ENCODE peak calls at places on chromosomes 5 and 9, in eight cellular contexts. One of them, this sample, is unnamed.

GRCh38 chr5:171989276-171989675 is 17.2 kb downstream of the FBXW11 start:
- DNase-seq in SK-N-SH: no peak
- DNase-seq in CD4-positive, alpha-beta T cell: no peak
- DNase-seq in GM20000: no peak
- DNase-seq in astrocyte: peak
- DNase-seq in MCF 10A: peak
- DNase-seq in CD8-positive, alpha-beta T cell: no peak
- DNase-seq in mammary epithelial cell: peak
- DNase-seq in this sample: peak

GRCh38 chr5:35416217-35416988 is 186.1 kb upstream of the PRLR start:
- DNase-seq in SK-N-SH: no peak
- DNase-seq in CD4-positive, alpha-beta T cell: no peak
- DNase-seq in GM20000: no peak
- DNase-seq in astrocyte: no peak
- DNase-seq in MCF 10A: no peak
- DNase-seq in CD8-positive, alpha-beta T cell: no peak
- DNase-seq in mammary epithelial cell: no peak
- DNase-seq in this sample: no peak

GRCh38 chr9:96609732-96610131 is 9.9 kb downstream of the CDC14B start:
- DNase-seq in SK-N-SH: no peak
- DNase-seq in CD4-positive, alpha-beta T cell: no peak
- DNase-seq in GM20000: no peak
- DNase-seq in astrocyte: no peak
- DNase-seq in MCF 10A: no peak
- DNase-seq in CD8-positive, alpha-beta T cell: no peak
- DNase-seq in mammary epithelial cell: no peak
- DNase-seq in this sample: no peak

GRCh38 chr5:107376546-107377276 is 294.0 kb downstream of the EFNA5 start:
- DNase-seq in SK-N-SH: no peak
- DNase-seq in CD4-positive, alpha-beta T cell: no peak
- DNase-seq in GM20000: no peak
- DNase-seq in astrocyte: peak
- DNase-seq in MCF 10A: peak
- DNase-seq in CD8-positive, alpha-beta T cell: no peak
- DNase-seq in mammary epithelial cell: peak
- DNase-seq in this sample: peak

GRCh38 chr9:15229475-15229874 is 77.5 kb downstream of the TTC39B start:
- DNase-seq in SK-N-SH: no peak
- DNase-seq in CD4-positive, alpha-beta T cell: no peak
- DNase-seq in GM20000: no peak
- DNase-seq in astrocyte: no peak
- DNase-seq in MCF 10A: no peak
- DNase-seq in CD8-positive, alpha-beta T cell: no peak
- DNase-seq in mammary epithelial cell: no peak
- DNase-seq in this sample: no peak

GRCh38 chr5:6557807-6558575 is 74.9 kb downstream of the NSUN2 start:
- DNase-seq in SK-N-SH: no peak
- DNase-seq in CD4-positive, alpha-beta T cell: no peak
- DNase-seq in GM20000: no peak
- DNase-seq in astrocyte: no peak
- DNase-seq in MCF 10A: no peak
- DNase-seq in CD8-positive, alpha-beta T cell: no peak
- DNase-seq in mammary epithelial cell: no peak
- DNase-seq in this sample: no peak

GRCh38 chr5:61653802-61654580 is 321.9 kb downstream of the ZSWIM6 start:
- DNase-seq in SK-N-SH: no peak
- DNase-seq in CD4-positive, alpha-beta T cell: no peak
- DNase-seq in GM20000: no peak
- DNase-seq in astrocyte: no peak
- DNase-seq in MCF 10A: no peak
- DNase-seq in CD8-positive, alpha-beta T cell: no peak
- DNase-seq in mammary epithelial cell: no peak
- DNase-seq in this sample: peak

GRCh38 chr5:1273745-1274144 is 21.1 kb downstream of the TERT start:
- DNase-seq in SK-N-SH: no peak
- DNase-seq in CD4-positive, alpha-beta T cell: no peak
- DNase-seq in GM20000: no peak
- DNase-seq in astrocyte: no peak
- DNase-seq in MCF 10A: no peak
- DNase-seq in CD8-positive, alpha-beta T cell: no peak
- DNase-seq in mammary epithelial cell: no peak
- DNase-seq in this sample: no peak

GRCh38 chr5:154331267-154331666 is 114.5 kb upstream of the SAP30L start:
- DNase-seq in SK-N-SH: no peak
- DNase-seq in CD4-positive, alpha-beta T cell: no peak
- DNase-seq in GM20000: no peak
- DNase-seq in astrocyte: no peak
- DNase-seq in MCF 10A: no peak
- DNase-seq in CD8-positive, alpha-beta T cell: no peak
- DNase-seq in mammary epithelial cell: no peak
- DNase-seq in this sample: no peak

GRCh38 chr5:118405650-118406061 is 582.7 kb downstream of the DTWD2 start:
- DNase-seq in SK-N-SH: no peak
- DNase-seq in CD4-positive, alpha-beta T cell: no peak
- DNase-seq in GM20000: no peak
- DNase-seq in astrocyte: no peak
- DNase-seq in MCF 10A: peak
- DNase-seq in CD8-positive, alpha-beta T cell: no peak
- DNase-seq in mammary epithelial cell: no peak
- DNase-seq in this sample: no peak

GRCh38 chr5:4082966-4083564 is 487.4 kb downstream of the IRX1 start:
- DNase-seq in SK-N-SH: no peak
- DNase-seq in CD4-positive, alpha-beta T cell: no peak
- DNase-seq in GM20000: no peak
- DNase-seq in astrocyte: peak
- DNase-seq in MCF 10A: peak
- DNase-seq in CD8-positive, alpha-beta T cell: no peak
- DNase-seq in mammary epithelial cell: peak
- DNase-seq in this sample: peak

GRCh38 chr5:179618923-179619554 is 4.4 kb downstream of the HNRNPH1 start:
- DNase-seq in SK-N-SH: no peak
- DNase-seq in CD4-positive, alpha-beta T cell: no peak
- DNase-seq in GM20000: no peak
- DNase-seq in astrocyte: no peak
- DNase-seq in MCF 10A: no peak
- DNase-seq in CD8-positive, alpha-beta T cell: no peak
- DNase-seq in mammary epithelial cell: no peak
- DNase-seq in this sample: no peak

GRCh38 chr9:80175286-80175906 is 603.6 kb downstream of the TLE4 start:
- DNase-seq in SK-N-SH: peak
- DNase-seq in CD4-positive, alpha-beta T cell: no peak
- DNase-seq in GM20000: peak
- DNase-seq in astrocyte: peak
- DNase-seq in MCF 10A: peak
- DNase-seq in CD8-positive, alpha-beta T cell: no peak
- DNase-seq in mammary epithelial cell: peak
- DNase-seq in this sample: peak
- TF ChIP-seq CTCF in SK-N-SH: peak
- TF ChIP-seq CTCF in CD4-positive, alpha-beta T cell: peak
- TF ChIP-seq CTCF in GM20000: peak
- TF ChIP-seq CTCF in astrocyte: peak
- TF ChIP-seq CTCF in MCF 10A: peak
- TF ChIP-seq CTCF in CD8-positive, alpha-beta T cell: peak
- TF ChIP-seq CTCF in mammary epithelial cell: peak
- TF ChIP-seq CTCF in this sample: peak

GRCh38 chr9:132698989-132699388 is 28.7 kb downstream of the GTF3C4 start:
- DNase-seq in SK-N-SH: no peak
- DNase-seq in CD4-positive, alpha-beta T cell: no peak
- DNase-seq in GM20000: no peak
- DNase-seq in astrocyte: no peak
- DNase-seq in MCF 10A: no peak
- DNase-seq in CD8-positive, alpha-beta T cell: no peak
- DNase-seq in mammary epithelial cell: no peak
- DNase-seq in this sample: no peak

GRCh38 chr9:132697230-132697629 is 27.0 kb downstream of the GTF3C4 start:
- DNase-seq in SK-N-SH: no peak
- DNase-seq in CD4-positive, alpha-beta T cell: no peak
- DNase-seq in GM20000: no peak
- DNase-seq in astrocyte: no peak
- DNase-seq in MCF 10A: no peak
- DNase-seq in CD8-positive, alpha-beta T cell: no peak
- DNase-seq in mammary epithelial cell: no peak
- DNase-seq in this sample: no peak

GRCh38 chr9:132699926-132700325 is 29.7 kb downstream of the GTF3C4 start:
- DNase-seq in SK-N-SH: no peak
- DNase-seq in CD4-positive, alpha-beta T cell: no peak
- DNase-seq in GM20000: no peak
- DNase-seq in astrocyte: no peak
- DNase-seq in MCF 10A: no peak
- DNase-seq in CD8-positive, alpha-beta T cell: no peak
- DNase-seq in mammary epithelial cell: no peak
- DNase-seq in this sample: no peak

DNA sequence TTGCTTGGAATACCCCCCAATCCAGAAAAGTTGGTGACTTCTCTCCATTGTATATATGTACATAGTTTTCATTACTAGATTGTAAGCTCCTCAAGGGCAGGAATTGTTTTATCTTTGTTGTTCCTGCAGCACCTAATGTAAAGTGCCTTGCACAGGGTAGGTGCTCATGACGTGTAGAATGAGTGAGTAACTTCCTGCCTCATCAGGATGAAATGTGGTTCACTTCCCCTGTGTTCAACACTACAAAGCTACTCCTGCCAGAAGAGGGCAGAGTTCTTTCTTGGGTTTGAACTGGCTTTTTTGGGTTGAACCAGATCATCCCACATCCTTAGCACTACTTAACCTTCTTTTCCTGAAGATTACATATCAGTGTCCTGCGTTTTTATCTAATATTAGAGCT is 23.9 kb downstream of the GTF3C4 start:
- DNase-seq in SK-N-SH: no peak
- DNase-seq in CD4-positive, alpha-beta T cell: no peak
- DNase-seq in GM20000: no peak
- DNase-seq in astrocyte: no peak
- DNase-seq in MCF 10A: no peak
- DNase-seq in CD8-positive, alpha-beta T cell: no peak
- DNase-seq in mammary epithelial cell: peak
- DNase-seq in this sample: peak
- TF ChIP-seq CTCF in SK-N-SH: peak
- TF ChIP-seq CTCF in CD4-positive, alpha-beta T cell: peak
- TF ChIP-seq CTCF in GM20000: no peak
- TF ChIP-seq CTCF in astrocyte: no peak
- TF ChIP-seq CTCF in MCF 10A: no peak
- TF ChIP-seq CTCF in CD8-positive, alpha-beta T cell: no peak
- TF ChIP-seq CTCF in mammary epithelial cell: peak
- TF ChIP-seq CTCF in this sample: peak

DNA sequence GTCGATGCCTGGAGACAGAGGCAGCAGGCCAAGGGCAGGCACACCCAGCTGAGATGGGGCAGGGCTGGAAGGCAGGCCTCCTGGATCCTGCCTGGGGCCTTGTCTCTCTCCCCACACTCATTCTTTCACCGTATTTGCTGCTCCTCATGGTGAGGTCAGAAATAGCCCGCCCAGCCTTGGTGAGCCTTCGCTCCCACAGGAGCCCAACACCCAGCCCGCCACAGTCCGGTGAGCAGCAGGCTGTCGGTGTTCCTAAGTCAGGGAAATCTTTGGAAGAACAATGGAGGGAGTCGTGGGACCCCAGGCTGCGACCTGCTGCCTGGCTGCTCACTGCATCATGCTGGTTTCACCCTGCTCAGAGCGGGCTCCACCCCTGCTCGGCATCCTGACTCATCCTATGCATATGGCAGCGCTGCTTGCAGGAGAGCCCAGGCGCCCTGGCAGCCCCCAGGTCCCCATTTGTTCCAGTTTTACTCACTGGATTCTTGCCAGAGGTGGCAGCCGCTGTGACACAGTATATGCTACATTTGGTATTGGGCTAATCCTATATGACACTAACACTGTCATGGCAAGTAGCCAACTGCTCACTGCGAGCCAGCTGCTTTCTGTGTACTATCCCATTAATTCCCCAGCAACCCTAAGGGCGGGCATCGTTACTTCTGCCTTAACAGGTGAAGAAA is 53.2 kb upstream of the NCS1 start:
- DNase-seq in SK-N-SH: peak
- DNase-seq in CD4-positive, alpha-beta T cell: no peak
- DNase-seq in GM20000: no peak
- DNase-seq in astrocyte: peak
- DNase-seq in MCF 10A: no peak
- DNase-seq in CD8-positive, alpha-beta T cell: no peak
- DNase-seq in mammary epithelial cell: no peak
- DNase-seq in this sample: peak
- TF ChIP-seq CTCF in SK-N-SH: no peak
- TF ChIP-seq CTCF in CD4-positive, alpha-beta T cell: no peak
- TF ChIP-seq CTCF in GM20000: no peak
- TF ChIP-seq CTCF in astrocyte: no peak
- TF ChIP-seq CTCF in MCF 10A: no peak
- TF ChIP-seq CTCF in CD8-positive, alpha-beta T cell: no peak
- TF ChIP-seq CTCF in mammary epithelial cell: no peak
- TF ChIP-seq CTCF in this sample: no peak

GRCh38 chr5:52007230-52007858 is 624.1 kb downstream of the ISL1 start:
- DNase-seq in SK-N-SH: peak
- DNase-seq in CD4-positive, alpha-beta T cell: no peak
- DNase-seq in GM20000: peak
- DNase-seq in astrocyte: peak
- DNase-seq in MCF 10A: peak
- DNase-seq in CD8-positive, alpha-beta T cell: no peak
- DNase-seq in mammary epithelial cell: peak
- DNase-seq in this sample: peak
- TF ChIP-seq CTCF in SK-N-SH: peak
- TF ChIP-seq CTCF in CD4-positive, alpha-beta T cell: no peak
- TF ChIP-seq CTCF in GM20000: peak
- TF ChIP-seq CTCF in astrocyte: peak
- TF ChIP-seq CTCF in MCF 10A: peak
- TF ChIP-seq CTCF in CD8-positive, alpha-beta T cell: no peak
- TF ChIP-seq CTCF in mammary epithelial cell: peak
- TF ChIP-seq CTCF in this sample: peak

GRCh38 chr5:138960145-138960692 is 85.1 kb upstream of the LRRTM2 start:
- DNase-seq in SK-N-SH: no peak
- DNase-seq in CD4-positive, alpha-beta T cell: no peak
- DNase-seq in GM20000: no peak
- DNase-seq in astrocyte: no peak
- DNase-seq in MCF 10A: no peak
- DNase-seq in CD8-positive, alpha-beta T cell: no peak
- DNase-seq in mammary epithelial cell: no peak
- DNase-seq in this sample: no peak

GRCh38 chr5:138961221-138961620 is 86.1 kb upstream of the LRRTM2 start:
- DNase-seq in SK-N-SH: no peak
- DNase-seq in CD4-positive, alpha-beta T cell: no peak
- DNase-seq in GM20000: no peak
- DNase-seq in astrocyte: no peak
- DNase-seq in MCF 10A: no peak
- DNase-seq in CD8-positive, alpha-beta T cell: no peak
- DNase-seq in mammary epithelial cell: no peak
- DNase-seq in this sample: no peak

GRCh38 chr5:138962619-138963370 is 87.7 kb upstream of the LRRTM2 start:
- DNase-seq in SK-N-SH: no peak
- DNase-seq in CD4-positive, alpha-beta T cell: no peak
- DNase-seq in GM20000: no peak
- DNase-seq in astrocyte: no peak
- DNase-seq in MCF 10A: no peak
- DNase-seq in CD8-positive, alpha-beta T cell: no peak
- DNase-seq in mammary epithelial cell: no peak
- DNase-seq in this sample: no peak

GRCh38 chr5:138963763-138964371 is 88.7 kb upstream of the LRRTM2 start:
- DNase-seq in SK-N-SH: no peak
- DNase-seq in CD4-positive, alpha-beta T cell: no peak
- DNase-seq in GM20000: no peak
- DNase-seq in astrocyte: no peak
- DNase-seq in MCF 10A: peak
- DNase-seq in CD8-positive, alpha-beta T cell: no peak
- DNase-seq in mammary epithelial cell: no peak
- DNase-seq in this sample: no peak

GRCh38 chr5:138961711-138962110 is 86.6 kb upstream of the LRRTM2 start:
- DNase-seq in SK-N-SH: no peak
- DNase-seq in CD4-positive, alpha-beta T cell: no peak
- DNase-seq in GM20000: no peak
- DNase-seq in astrocyte: no peak
- DNase-seq in MCF 10A: no peak
- DNase-seq in CD8-positive, alpha-beta T cell: no peak
- DNase-seq in mammary epithelial cell: no peak
- DNase-seq in this sample: no peak
- TF ChIP-seq CTCF in SK-N-SH: no peak
- TF ChIP-seq CTCF in CD4-positive, alpha-beta T cell: no peak
- TF ChIP-seq CTCF in GM20000: no peak
- TF ChIP-seq CTCF in astrocyte: no peak
- TF ChIP-seq CTCF in MCF 10A: no peak
- TF ChIP-seq CTCF in CD8-positive, alpha-beta T cell: no peak
- TF ChIP-seq CTCF in mammary epithelial cell: no peak
- TF ChIP-seq CTCF in this sample: no peak

This sample was measured in epithelial cell of esophagus.